ENCODE peak calls at places on chromosomes 3 and 15, in four cellular contexts. One of them, this sample, is unnamed.
A peak's percentile ranks its signal among the peaks of the same experiment; 100 is the strongest.

GRCh38 chr3:131072099-131072559 is 45.5 kb downstream of the NEK11 start:
- DNase-seq in stimulated activated naive CD8-positive, alpha-beta T cell treated with anti-CD3 and anti-CD28 coated beads, Interleukin-15, Interleukin-2, amounts not matched to agents 100 U/mL and 50 U/mL, for 24 hours: no peak
- DNase-seq in A172: peak; percentile 66
- DNase-seq in retina: no peak
- DNase-seq in this sample: no peak

GRCh38 chr3:111667621-111668239 is 72.6 kb upstream of the ZBED2 start:
- DNase-seq in A172: peak; percentile 45
- DNase-seq in retina: no peak
- DNase-seq in stimulated activated naive CD8-positive, alpha-beta T cell treated with anti-CD3 and anti-CD28 coated beads, Interleukin-15, Interleukin-2, amounts not matched to agents 100 U/mL and 50 U/mL, for 24 hours: peak; percentile 62
- DNase-seq in this sample: peak; percentile 90

GRCh38 chr3:118628704-118629341 is 405.8 kb downstream of the IGSF11 start:
- DNase-seq in stimulated activated naive CD8-positive, alpha-beta T cell treated with anti-CD3 and anti-CD28 coated beads, Interleukin-15, Interleukin-2, amounts not matched to agents 100 U/mL and 50 U/mL, for 24 hours: peak; percentile 26
- DNase-seq in A172: peak; percentile 63
- DNase-seq in retina: peak; percentile 84
- DNase-seq in this sample: peak; percentile 42

GRCh38 chr3:147313513-147313912 is 92.8 kb downstream of the ZIC4 start:
- DNase-seq in stimulated activated naive CD8-positive, alpha-beta T cell treated with anti-CD3 and anti-CD28 coated beads, Interleukin-15, Interleukin-2, amounts not matched to agents 100 U/mL and 50 U/mL, for 24 hours: no peak
- DNase-seq in A172: no peak
- DNase-seq in retina: no peak
- DNase-seq in this sample: no peak

GRCh38 chr3:82157952-82158351 is 396.5 kb upstream of the GBE1 start:
- DNase-seq in A172: peak; percentile 59
- DNase-seq in retina: no peak
- DNase-seq in stimulated activated naive CD8-positive, alpha-beta T cell treated with anti-CD3 and anti-CD28 coated beads, Interleukin-15, Interleukin-2, amounts not matched to agents 100 U/mL and 50 U/mL, for 24 hours: no peak
- DNase-seq in this sample: no peak

GRCh38 chr15:40982855-40983254 is 29.6 kb downstream of the CHAC1 start:
- DNase-seq in stimulated activated naive CD8-positive, alpha-beta T cell treated with anti-CD3 and anti-CD28 coated beads, Interleukin-15, Interleukin-2, amounts not matched to agents 100 U/mL and 50 U/mL, for 24 hours: no peak
- DNase-seq in retina: no peak
- DNase-seq in A172: peak; percentile 81
- DNase-seq in this sample: no peak

GRCh38 chr3:141998674-141999290 is 122.3 kb downstream of the ATP1B3 start:
- DNase-seq in stimulated activated naive CD8-positive, alpha-beta T cell treated with anti-CD3 and anti-CD28 coated beads, Interleukin-15, Interleukin-2, amounts not matched to agents 100 U/mL and 50 U/mL, for 24 hours: no peak
- DNase-seq in retina: no peak
- DNase-seq in A172: peak; percentile 26
- DNase-seq in this sample: no peak

GRCh38 chr3:194330579-194330978 is 20.5 kb downstream of the CPN2 start:
- DNase-seq in A172: no peak
- DNase-seq in retina: no peak
- DNase-seq in stimulated activated naive CD8-positive, alpha-beta T cell treated with anti-CD3 and anti-CD28 coated beads, Interleukin-15, Interleukin-2, amounts not matched to agents 100 U/mL and 50 U/mL, for 24 hours: no peak
- DNase-seq in this sample: no peak

GRCh38 chr3:63625161-63625560 is 27.3 kb upstream of the SNTN start:
- DNase-seq in stimulated activated naive CD8-positive, alpha-beta T cell treated with anti-CD3 and anti-CD28 coated beads, Interleukin-15, Interleukin-2, amounts not matched to agents 100 U/mL and 50 U/mL, for 24 hours: no peak
- DNase-seq in retina: no peak
- DNase-seq in A172: peak; percentile 22
- DNase-seq in this sample: no peak

GRCh38 chr3:138118863-138119766 is 3.7 kb upstream of the DZIP1L start:
- DNase-seq in retina: peak; percentile 77
- DNase-seq in stimulated activated naive CD8-positive, alpha-beta T cell treated with anti-CD3 and anti-CD28 coated beads, Interleukin-15, Interleukin-2, amounts not matched to agents 100 U/mL and 50 U/mL, for 24 hours: peak; percentile 71
- DNase-seq in A172: peak; percentile 78
- DNase-seq in this sample: peak; percentile 67

GRCh38 chr15:73072894-73073293 is 20.6 kb downstream of the NEO1 start:
- DNase-seq in A172: no peak
- DNase-seq in stimulated activated naive CD8-positive, alpha-beta T cell treated with anti-CD3 and anti-CD28 coated beads, Interleukin-15, Interleukin-2, amounts not matched to agents 100 U/mL and 50 U/mL, for 24 hours: no peak
- DNase-seq in retina: no peak
- DNase-seq in this sample: no peak

GRCh38 chr3:195040094-195040493 is 230.9 kb downstream of the XXYLT1 start:
- DNase-seq in retina: no peak
- DNase-seq in stimulated activated naive CD8-positive, alpha-beta T cell treated with anti-CD3 and anti-CD28 coated beads, Interleukin-15, Interleukin-2, amounts not matched to agents 100 U/mL and 50 U/mL, for 24 hours: no peak
- DNase-seq in A172: no peak
- DNase-seq in this sample: no peak

GRCh38 chr3:65939184-65939583 is 99.5 kb downstream of the MAGI1 start:
- DNase-seq in A172: no peak
- DNase-seq in retina: no peak
- DNase-seq in stimulated activated naive CD8-positive, alpha-beta T cell treated with anti-CD3 and anti-CD28 coated beads, Interleukin-15, Interleukin-2, amounts not matched to agents 100 U/mL and 50 U/mL, for 24 hours: no peak
- DNase-seq in this sample: no peak

GRCh38 chr3:11212301-11212613 is 58.0 kb downstream of the HRH1 start:
- DNase-seq in A172: peak; percentile 85
- DNase-seq in retina: no peak
- DNase-seq in stimulated activated naive CD8-positive, alpha-beta T cell treated with anti-CD3 and anti-CD28 coated beads, Interleukin-15, Interleukin-2, amounts not matched to agents 100 U/mL and 50 U/mL, for 24 hours: no peak
- DNase-seq in this sample: no peak

GRCh38 chr3:152148579-152148978 is 120.2 kb upstream of the MBNL1 start:
- DNase-seq in retina: no peak
- DNase-seq in stimulated activated naive CD8-positive, alpha-beta T cell treated with anti-CD3 and anti-CD28 coated beads, Interleukin-15, Interleukin-2, amounts not matched to agents 100 U/mL and 50 U/mL, for 24 hours: no peak
- DNase-seq in A172: no peak
- DNase-seq in this sample: no peak

GRCh38 chr3:8503871-8504610 is 2.4 kb downstream of the LMCD1 start:
- DNase-seq in retina: no peak
- DNase-seq in stimulated activated naive CD8-positive, alpha-beta T cell treated with anti-CD3 and anti-CD28 coated beads, Interleukin-15, Interleukin-2, amounts not matched to agents 100 U/mL and 50 U/mL, for 24 hours: peak; percentile 32
- DNase-seq in A172: no peak
- DNase-seq in this sample: no peak

GRCh38 chr3:127366383-127366782 is 78.5 kb upstream of the PRR20G start:
- DNase-seq in A172: no peak
- DNase-seq in stimulated activated naive CD8-positive, alpha-beta T cell treated with anti-CD3 and anti-CD28 coated beads, Interleukin-15, Interleukin-2, amounts not matched to agents 100 U/mL and 50 U/mL, for 24 hours: no peak
- DNase-seq in retina: no peak
- DNase-seq in this sample: no peak

GRCh38 chr3:189419022-189419421 is 212.2 kb upstream of the TP63 start:
- DNase-seq in A172: no peak
- DNase-seq in retina: no peak
- DNase-seq in stimulated activated naive CD8-positive, alpha-beta T cell treated with anti-CD3 and anti-CD28 coated beads, Interleukin-15, Interleukin-2, amounts not matched to agents 100 U/mL and 50 U/mL, for 24 hours: no peak
- DNase-seq in this sample: no peak

GRCh38 chr3:95037927-95038326 is 975.1 kb downstream of the NSUN3 start:
- DNase-seq in A172: no peak
- DNase-seq in stimulated activated naive CD8-positive, alpha-beta T cell treated with anti-CD3 and anti-CD28 coated beads, Interleukin-15, Interleukin-2, amounts not matched to agents 100 U/mL and 50 U/mL, for 24 hours: no peak
- DNase-seq in retina: no peak
- DNase-seq in this sample: no peak

GRCh38 chr3:72310028-72310987 is 525.4 kb upstream of the PROK2 start:
- DNase-seq in retina: no peak
- DNase-seq in A172: peak; percentile 59
- DNase-seq in stimulated activated naive CD8-positive, alpha-beta T cell treated with anti-CD3 and anti-CD28 coated beads, Interleukin-15, Interleukin-2, amounts not matched to agents 100 U/mL and 50 U/mL, for 24 hours: peak; percentile 34
- DNase-seq in this sample: peak; percentile 31

GRCh38 chr15:44034933-44035624 is 160.0 kb downstream of the FRMD5 start:
- DNase-seq in stimulated activated naive CD8-positive, alpha-beta T cell treated with anti-CD3 and anti-CD28 coated beads, Interleukin-15, Interleukin-2, amounts not matched to agents 100 U/mL and 50 U/mL, for 24 hours: no peak
- DNase-seq in A172: peak; percentile 23
- DNase-seq in retina: no peak
- DNase-seq in this sample: no peak

GRCh38 chr3:56792201-56792600 is 9.5 kb downstream of the ARHGEF3 start:
- DNase-seq in retina: no peak
- DNase-seq in stimulated activated naive CD8-positive, alpha-beta T cell treated with anti-CD3 and anti-CD28 coated beads, Interleukin-15, Interleukin-2, amounts not matched to agents 100 U/mL and 50 U/mL, for 24 hours: no peak
- DNase-seq in A172: no peak
- DNase-seq in this sample: no peak

GRCh38 chr3:169295126-169295525 is 368.4 kb downstream of the MECOM start:
- DNase-seq in stimulated activated naive CD8-positive, alpha-beta T cell treated with anti-CD3 and anti-CD28 coated beads, Interleukin-15, Interleukin-2, amounts not matched to agents 100 U/mL and 50 U/mL, for 24 hours: no peak
- DNase-seq in A172: peak; percentile 14
- DNase-seq in retina: no peak
- DNase-seq in this sample: no peak

GRCh38 chr3:123728014-123728413 is 143.2 kb upstream of the HACD2 start:
- DNase-seq in A172: no peak
- DNase-seq in stimulated activated naive CD8-positive, alpha-beta T cell treated with anti-CD3 and anti-CD28 coated beads, Interleukin-15, Interleukin-2, amounts not matched to agents 100 U/mL and 50 U/mL, for 24 hours: no peak
- DNase-seq in retina: no peak
- DNase-seq in this sample: no peak

GRCh38 chr3:30073622-30074021 is 532.8 kb upstream of the TGFBR2 start:
- DNase-seq in A172: peak; percentile 11
- DNase-seq in retina: no peak
- DNase-seq in stimulated activated naive CD8-positive, alpha-beta T cell treated with anti-CD3 and anti-CD28 coated beads, Interleukin-15, Interleukin-2, amounts not matched to agents 100 U/mL and 50 U/mL, for 24 hours: peak; percentile 13
- DNase-seq in this sample: no peak

GRCh38 chr3:172378439-172378838 is 69.8 kb downstream of the GHSR start:
- DNase-seq in stimulated activated naive CD8-positive, alpha-beta T cell treated with anti-CD3 and anti-CD28 coated beads, Interleukin-15, Interleukin-2, amounts not matched to agents 100 U/mL and 50 U/mL, for 24 hours: no peak
- DNase-seq in retina: no peak
- DNase-seq in A172: no peak
- DNase-seq in this sample: no peak

GRCh38 chr15:39426552-39427532 is 154.0 kb upstream of the THBS1 start:
- DNase-seq in stimulated activated naive CD8-positive, alpha-beta T cell treated with anti-CD3 and anti-CD28 coated beads, Interleukin-15, Interleukin-2, amounts not matched to agents 100 U/mL and 50 U/mL, for 24 hours: peak; percentile 81
- DNase-seq in A172: peak; percentile 72
- DNase-seq in retina: peak; percentile 62
- DNase-seq in this sample: peak; percentile 89

GRCh38 chr3:122021811-122022401 is at the start of gene ILDR1:
- DNase-seq in A172: no peak
- DNase-seq in retina: peak; percentile 30
- DNase-seq in stimulated activated naive CD8-positive, alpha-beta T cell treated with anti-CD3 and anti-CD28 coated beads, Interleukin-15, Interleukin-2, amounts not matched to agents 100 U/mL and 50 U/mL, for 24 hours: peak; percentile 25
- DNase-seq in this sample: peak; percentile 33

GRCh38 chr15:52558196-52558595 is 10.6 kb downstream of the ARPP19 start:
- DNase-seq in retina: no peak
- DNase-seq in stimulated activated naive CD8-positive, alpha-beta T cell treated with anti-CD3 and anti-CD28 coated beads, Interleukin-15, Interleukin-2, amounts not matched to agents 100 U/mL and 50 U/mL, for 24 hours: peak; percentile 45
- DNase-seq in A172: peak; percentile 40
- DNase-seq in this sample: peak; percentile 61

GRCh38 chr15:33398555-33398954 is 87.8 kb downstream of the RYR3 start:
- DNase-seq in stimulated activated naive CD8-positive, alpha-beta T cell treated with anti-CD3 and anti-CD28 coated beads, Interleukin-15, Interleukin-2, amounts not matched to agents 100 U/mL and 50 U/mL, for 24 hours: no peak
- DNase-seq in retina: no peak
- DNase-seq in A172: no peak
- DNase-seq in this sample: no peak

GRCh38 chr15:52037889-52038505 is 19.0 kb downstream of the MAPK6 start:
- DNase-seq in retina: peak; percentile 25
- DNase-seq in stimulated activated naive CD8-positive, alpha-beta T cell treated with anti-CD3 and anti-CD28 coated beads, Interleukin-15, Interleukin-2, amounts not matched to agents 100 U/mL and 50 U/mL, for 24 hours: no peak
- DNase-seq in A172: no peak
- DNase-seq in this sample: no peak

GRCh38 chr15:94324117-94324826 is 92.9 kb downstream of the MCTP2 start:
- DNase-seq in retina: peak; percentile 71
- DNase-seq in stimulated activated naive CD8-positive, alpha-beta T cell treated with anti-CD3 and anti-CD28 coated beads, Interleukin-15, Interleukin-2, amounts not matched to agents 100 U/mL and 50 U/mL, for 24 hours: peak; percentile 55
- DNase-seq in A172: peak; percentile 69
- DNase-seq in this sample: peak; percentile 75

GRCh38 chr3:130276203-130276803 is 69.2 kb upstream of the COL6A5 start:
- DNase-seq in stimulated activated naive CD8-positive, alpha-beta T cell treated with anti-CD3 and anti-CD28 coated beads, Interleukin-15, Interleukin-2, amounts not matched to agents 100 U/mL and 50 U/mL, for 24 hours: no peak
- DNase-seq in A172: peak; percentile 52
- DNase-seq in retina: peak; percentile 61
- DNase-seq in this sample: peak; percentile 27

GRCh38 chr3:69400688-69401087 is 14.8 kb upstream of the FRMD4B start:
- DNase-seq in A172: no peak
- DNase-seq in retina: no peak
- DNase-seq in stimulated activated naive CD8-positive, alpha-beta T cell treated with anti-CD3 and anti-CD28 coated beads, Interleukin-15, Interleukin-2, amounts not matched to agents 100 U/mL and 50 U/mL, for 24 hours: no peak
- DNase-seq in this sample: no peak

GRCh38 chr3:184604039-184604955 is 42.7 kb downstream of the EPHB3 start:
- DNase-seq in stimulated activated naive CD8-positive, alpha-beta T cell treated with anti-CD3 and anti-CD28 coated beads, Interleukin-15, Interleukin-2, amounts not matched to agents 100 U/mL and 50 U/mL, for 24 hours: no peak
- DNase-seq in retina: peak; percentile 83
- DNase-seq in A172: no peak
- DNase-seq in this sample: no peak

GRCh38 chr15:78879517-78880241 is 7.0 kb downstream of the MORF4L1 start:
- DNase-seq in stimulated activated naive CD8-positive, alpha-beta T cell treated with anti-CD3 and anti-CD28 coated beads, Interleukin-15, Interleukin-2, amounts not matched to agents 100 U/mL and 50 U/mL, for 24 hours: no peak
- DNase-seq in retina: no peak
- DNase-seq in A172: no peak
- DNase-seq in this sample: no peak

GRCh38 chr3:140223631-140224030 is 288.6 kb downstream of the CLSTN2 start:
- DNase-seq in A172: peak; percentile 91
- DNase-seq in retina: no peak
- DNase-seq in stimulated activated naive CD8-positive, alpha-beta T cell treated with anti-CD3 and anti-CD28 coated beads, Interleukin-15, Interleukin-2, amounts not matched to agents 100 U/mL and 50 U/mL, for 24 hours: no peak
- DNase-seq in this sample: no peak

GRCh38 chr3:152968388-152969024 is 133.6 kb downstream of the P2RY1 start:
- DNase-seq in A172: peak; percentile 54
- DNase-seq in retina: no peak
- DNase-seq in stimulated activated naive CD8-positive, alpha-beta T cell treated with anti-CD3 and anti-CD28 coated beads, Interleukin-15, Interleukin-2, amounts not matched to agents 100 U/mL and 50 U/mL, for 24 hours: no peak
- DNase-seq in this sample: no peak

This sample was measured in activated CD8-positive, alpha-beta T cell treated with anti-CD3 and anti-CD28 coated beads, Interleukin-2, amount 10 ng/mL, durations not matched to agents 7 days and 5 days.